ENCODE peak calls at places on chromosomes 5 and 9, in seven cellular contexts. D is fibroblast of pulmonary artery, P is transverse colon, Y is fibroblast of mammary gland, J is thyroid gland, O is AG09309, T is hepatocyte. F is an unnamed sample.

GRCh38 chr9:14846871-14847311 is 63.3 kb downstream of the FREM1 start:
- DNase-seq in D (peak; percentile 33), P (peak; percentile 56), Y (peak; percentile 43), J (peak; percentile 63), O (no peak), T (peak; percentile 42), F (peak; percentile 35)

GRCh38 chr9:130139251-130139650 is 33.0 kb upstream of the NCS1 start:
- DNase-seq in D (no peak), P (no peak), Y (no peak), J (peak; percentile 42), O (no peak), T (no peak), F (no peak)

GRCh38 chr9:138097501-138097991 is 220.0 kb downstream of the CACNA1B start:
- DNase-seq in D (no peak), P (no peak), Y (no peak), J (no peak), O (no peak), T (no peak), F (no peak)

GRCh38 chr9:130040901-130041647 is 1.9 kb downstream of the FNBP1 start:
- DNase-seq in D (no peak), P (no peak), Y (no peak), J (no peak), O (no peak), T (no peak), F (no peak)

GRCh38 chr9:78563269-78563668 is 266.3 kb downstream of the PSAT1 start:
- DNase-seq in D (no peak), P (no peak), Y (no peak), J (no peak), O (no peak), T (no peak), F (no peak)

GRCh38 chr5:161580621-161581020 is 34.1 kb upstream of the GABRB2 start:
- DNase-seq in D (no peak), P (no peak), Y (no peak), J (no peak), O (no peak), T (no peak), F (no peak)

GRCh38 chr5:3600106-3600997 is 4.7 kb downstream of the IRX1 start:
- DNase-seq in D (no peak), P (no peak), Y (no peak), J (no peak), O (no peak), T (no peak), F (no peak)

GRCh38 chr9:35114921-35115341 is 731 bp downstream of the ATOSB start:
- DNase-seq in D (peak; percentile 29), P (peak; percentile 74), Y (peak; percentile 55), J (peak; percentile 40), O (no peak), T (peak; percentile 64), F (peak; percentile 74)

GRCh38 chr5:537621-538071 is 13.4 kb upstream of the SLC9A3 start:
- DNase-seq in D (no peak), P (no peak), Y (no peak), J (no peak), O (no peak), T (no peak), F (no peak)

GRCh38 chr9:86353591-86354047 is 591 bp downstream of the TUT7 start:
- DNase-seq in D (peak; percentile 33), P (peak; percentile 68), Y (peak; percentile 27), J (peak; percentile 31), O (no peak), T (peak; percentile 58), F (peak; percentile 80)

GRCh38 chr5:94391996-94392395 is 226.4 kb downstream of the KIAA0825 start:
- DNase-seq in D (no peak), P (no peak), Y (no peak), J (no peak), O (no peak), T (no peak), F (no peak)

GRCh38 chr9:92660266-92660665 is 9.7 kb downstream of the IPPK start:
- DNase-seq in D (no peak), P (no peak), Y (no peak), J (no peak), O (no peak), T (no peak), F (no peak)

GRCh38 chr9:124482431-124483031 is 24.7 kb downstream of the NR5A1 start:
- DNase-seq in D (no peak), P (no peak), Y (no peak), J (no peak), O (no peak), T (no peak), F (peak; percentile 5)

GRCh38 chr5:139847790-139848507 is 52.3 kb downstream of the PSD2 start:
- DNase-seq in D (peak; percentile 6), P (peak; percentile 63), Y (no peak), J (peak; percentile 57), O (no peak), T (peak; percentile 70), F (peak; percentile 21)
- H3K4me3 ChIP-seq in D (peak overlapping the region; percentile 5), P (peak overlapping the region; percentile 49), Y (no peak overlapping the region), J (peak overlapping the region; percentile 30), O (peak overlapping the region; percentile 30), T (peak overlapping the region; percentile 26), F (peak overlapping the region; percentile 64)

DNA sequence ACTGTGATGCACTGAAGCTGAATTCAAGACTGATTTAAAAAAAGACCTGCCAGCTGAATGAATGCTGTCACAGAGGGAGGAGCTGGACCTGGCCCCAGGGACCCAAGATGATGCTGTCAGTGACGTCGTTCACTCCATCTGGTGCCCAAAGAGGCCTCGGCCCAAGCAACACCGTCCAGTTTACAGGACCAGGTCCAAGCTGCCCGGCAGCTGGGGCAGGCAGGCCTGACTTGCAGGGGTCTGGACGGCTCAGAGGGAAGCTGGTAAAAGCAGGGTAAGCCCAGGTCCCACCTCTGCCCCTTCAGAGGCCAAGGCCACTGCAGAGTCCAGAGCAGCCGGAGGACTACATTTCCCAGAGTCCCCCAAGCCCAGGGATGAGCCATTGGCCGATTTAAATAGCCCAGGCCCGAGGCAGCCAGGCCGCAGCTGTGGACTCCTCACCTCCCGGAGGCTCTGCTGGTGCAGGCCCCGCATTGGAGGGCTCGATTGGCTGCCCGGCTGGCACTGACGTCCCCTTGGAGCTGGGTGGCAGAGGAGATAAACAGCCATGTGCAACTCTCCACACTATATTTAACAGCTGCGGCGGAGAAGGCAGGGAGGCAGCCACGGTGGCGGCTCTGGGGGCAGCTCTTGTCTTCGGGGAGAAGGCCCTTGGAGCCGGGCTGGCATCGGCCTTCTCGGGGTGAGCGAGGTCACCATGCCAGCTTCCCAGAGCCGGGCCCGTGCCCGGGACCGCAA is at the start of gene PLPP7:
- DNase-seq in D (peak; percentile 56), P (peak; percentile 44), Y (peak; percentile 90), J (no peak), O (peak; percentile 41), T (no peak), F (no peak)
- H3K4me3 ChIP-seq in D (peak within 1 kb of the TSS; percentile 27), P (peak within 1 kb of the TSS; percentile 29), Y (peak within 1 kb of the TSS; percentile 57), J (no peak within 1 kb of the TSS), O (peak within 1 kb of the TSS; percentile 61), T (no peak within 1 kb of the TSS), F (no peak within 1 kb of the TSS)

GRCh38 chr5:140181525-140181924 is 6.5 kb downstream of the CYSTM1 start:
- DNase-seq in D (no peak), P (no peak), Y (no peak), J (no peak), O (no peak), T (no peak), F (no peak)

GRCh38 chr5:140182075-140182709 is 7.2 kb downstream of the CYSTM1 start:
- DNase-seq in D (peak; percentile 60), P (peak; percentile 55), Y (peak; percentile 75), J (peak; percentile 21), O (no peak), T (no peak), F (peak; percentile 50)

GRCh38 chr5:140178482-140179116 is 3.6 kb downstream of the CYSTM1 start:
- DNase-seq in D (no peak), P (no peak), Y (no peak), J (no peak), O (no peak), T (no peak), F (no peak)

GRCh38 chr5:140182803-140183367 is 7.9 kb downstream of the CYSTM1 start:
- DNase-seq in D (peak; percentile 45), P (peak; percentile 54), Y (peak; percentile 84), J (peak; percentile 72), O (peak; percentile 62), T (peak; percentile 30), F (peak; percentile 35)

GRCh38 chr5:140181002-140181483 is 6.1 kb downstream of the CYSTM1 start:
- DNase-seq in D (no peak), P (peak; percentile 39), Y (no peak), J (no peak), O (no peak), T (peak; percentile 32), F (peak; percentile 83)
- H3K4me3 ChIP-seq in D (no peak overlapping the region), P (no peak overlapping the region), Y (no peak overlapping the region), J (no peak overlapping the region), O (no peak overlapping the region), T (no peak overlapping the region), F (no peak overlapping the region)

GRCh38 chr5:124707516-124707915 is 38.9 kb downstream of the ZNF608 start:
- DNase-seq in D (no peak), P (no peak), Y (no peak), J (no peak), O (no peak), T (no peak), F (no peak)
- H3K4me3 ChIP-seq in D (no peak overlapping the region), P (no peak overlapping the region), Y (no peak overlapping the region), J (no peak overlapping the region), O (no peak overlapping the region), T (peak overlapping the region; percentile 17), F (no peak overlapping the region)

GRCh38 chr9:98374385-98375051 is 119.1 kb upstream of the TBC1D2 start:
- DNase-seq in D (peak; percentile 99), P (peak; percentile 42), Y (peak; percentile 96), J (no peak), O (peak; percentile 83), T (peak; percentile 90), F (peak; percentile 98)
- H3K4me3 ChIP-seq in D (no peak overlapping the region), P (no peak overlapping the region), Y (no peak overlapping the region), J (no peak overlapping the region), O (no peak overlapping the region), T (no peak overlapping the region), F (no peak overlapping the region)